ENCODE peak calls at places on chromosomes 11 and 22, in six cellular contexts. H is H1, O is HCT116, S is K562, L is GM12878, E is HepG2. C is an unnamed sample.

GRCh38 chr11:86955674-86956522 is 703 bp upstream of the FZD4 start:
- DNase-seq in E (peak; percentile 88), H (peak; percentile 88), L (peak; percentile 5), S (peak; percentile 89), O (peak; percentile 34), C (peak; percentile 49)

GRCh38 chr11:10418950-10419310 is 36.1 kb upstream of the AMPD3 start:
- DNase-seq in E (no peak), S (no peak), L (no peak), O (no peak), H (no peak), C (no peak)

GRCh38 chr11:109864834-109865557 is 228.2 kb upstream of the ZC3H12C start:
- DNase-seq in L (no peak), E (no peak), H (no peak), O (no peak), S (no peak), C (no peak)

GRCh38 chr22:44648085-44648820 is 53.8 kb upstream of the PRR5 start:
- DNase-seq in L (no peak), H (no peak), O (no peak), E (no peak), S (no peak), C (no peak)

GRCh38 chr11:64842851-64843841 is 1.3 kb downstream of the CDC42BPG start:
- DNase-seq in E (peak; percentile 70), H (peak; percentile 58), S (peak; percentile 60), L (no peak), O (no peak), C (no peak)

GRCh38 chr11:60265373-60266214 is 14.9 kb upstream of the MS4A4A start:
- DNase-seq in H (no peak), E (peak; percentile 8), S (peak; percentile 52), O (peak; percentile 36), L (peak; percentile 44), C (peak; percentile 22)

GRCh38 chr11:70247710-70248072 is 22.8 kb upstream of the PPFIA1 start:
- DNase-seq in O (no peak), S (no peak), H (no peak), E (no peak), L (no peak), C (no peak)

GRCh38 chr22:48949375-48950149 is 878.1 kb downstream of the BRD1 start:
- DNase-seq in O (no peak), L (no peak), E (no peak), H (peak; percentile 29), S (no peak), C (no peak)

GRCh38 chr11:67389477-67389876 is 2.3 kb upstream of the RAD9A start:
- DNase-seq in L (no peak), E (peak; percentile 64), S (peak; percentile 57), O (no peak), H (peak; percentile 92), C (peak; percentile 65)

GRCh38 chr11:72975778-72976520 is 161.7 kb downstream of the ATG16L2 start:
- DNase-seq in L (no peak), S (no peak), O (no peak), E (peak; percentile 9), H (no peak), C (no peak)

GRCh38 chr11:30197869-30198268 is 32.9 kb upstream of the FSHB start:
- DNase-seq in S (no peak), H (no peak), O (no peak), L (no peak), E (no peak), C (no peak)

GRCh38 chr11:7892751-7893356 is 38.2 kb downstream of the OR10A6 start:
- DNase-seq in O (peak; percentile 22), H (no peak), S (peak; percentile 11), L (no peak), E (peak; percentile 36), C (no peak)

GRCh38 chr11:122045181-122045586 is 70.8 kb downstream of the BLID start:
- DNase-seq in L (no peak), E (no peak), S (no peak), H (no peak), O (no peak), C (no peak)

GRCh38 chr11:134223066-134223465 is 701 bp downstream of the NCAPD3 start:
- DNase-seq in E (no peak), H (no peak), L (no peak), S (no peak), O (no peak), C (no peak)

GRCh38 chr11:65298131-65298535 is 16.5 kb upstream of the CDC42EP2 start:
- DNase-seq in E (no peak), S (no peak), O (no peak), H (no peak), L (no peak), C (no peak)

GRCh38 chr22:48051796-48052620 is 1289.6 kb downstream of the TBC1D22A start:
- DNase-seq in O (no peak), S (no peak), H (no peak), E (no peak), L (no peak), C (no peak)

GRCh38 chr22:49404576-49405199 is 423.0 kb downstream of the BRD1 start:
- DNase-seq in L (no peak), O (no peak), E (no peak), H (no peak), S (no peak), C (no peak)

GRCh38 chr11:76293189-76293631 is 86.9 kb upstream of the WNT11 start:
- DNase-seq in E (no peak), O (no peak), S (no peak), H (no peak), L (peak; percentile 71), C (no peak)

GRCh38 chr11:128784059-128784804 is 82.9 kb downstream of the KCNJ1 start:
- DNase-seq in S (no peak), O (no peak), E (no peak), L (no peak), H (no peak), C (peak; percentile 90)

GRCh38 chr22:48268771-48269552 is 1506.5 kb downstream of the TBC1D22A start:
- DNase-seq in L (no peak), H (no peak), E (no peak), S (no peak), O (no peak), C (no peak)

GRCh38 chr11:2474059-2474901 is 29.5 kb downstream of the KCNQ1 start:
- DNase-seq in O (no peak), E (no peak), H (no peak), L (no peak), S (peak; percentile 2), C (no peak)

GRCh38 chr22:38967451-38968450 is 10.3 kb downstream of the APOBEC3A start:
- DNase-seq in O (no peak), E (no peak), S (no peak), H (no peak), L (no peak), C (no peak)

GRCh38 chr11:17703951-17704350 is 15.4 kb upstream of the MYOD1 start:
- DNase-seq in O (peak; percentile 69), S (peak; percentile 61), E (no peak), H (no peak), L (peak; percentile 5), C (no peak)

GRCh38 chr11:75200051-75200450 is 40.5 kb upstream of the TPBGL start:
- DNase-seq in L (no peak), E (no peak), H (no peak), O (no peak), S (no peak), C (no peak)

GRCh38 chr11:33668468-33668825 is 32.2 kb downstream of the C11orf91 start:
- DNase-seq in L (no peak), H (no peak), E (no peak), O (no peak), S (no peak), C (no peak)
- TF ChIP-seq YY1 in L (no peak), H (no peak), E (no peak), O (no peak), S (no peak), C (no peak)

GRCh38 chr11:45993438-45994064 is 71.1 kb downstream of the LARGE2 start:
- DNase-seq in E (no peak), O (no peak), L (no peak), S (peak; percentile 48), H (no peak), C (no peak)

GRCh38 chr11:45988922-45989321 is 66.5 kb downstream of the LARGE2 start:
- DNase-seq in L (no peak), O (no peak), S (no peak), H (no peak), E (no peak), C (no peak)

GRCh38 chr11:45997599-45997998 is 75.1 kb downstream of the LARGE2 start:
- DNase-seq in E (no peak), O (no peak), S (peak; percentile 50), H (no peak), L (no peak), C (no peak)

GRCh38 chr11:45995342-45995734 is 72.9 kb downstream of the LARGE2 start:
- DNase-seq in O (no peak), E (no peak), L (no peak), S (peak; percentile 79), H (no peak), C (no peak)

DNA sequence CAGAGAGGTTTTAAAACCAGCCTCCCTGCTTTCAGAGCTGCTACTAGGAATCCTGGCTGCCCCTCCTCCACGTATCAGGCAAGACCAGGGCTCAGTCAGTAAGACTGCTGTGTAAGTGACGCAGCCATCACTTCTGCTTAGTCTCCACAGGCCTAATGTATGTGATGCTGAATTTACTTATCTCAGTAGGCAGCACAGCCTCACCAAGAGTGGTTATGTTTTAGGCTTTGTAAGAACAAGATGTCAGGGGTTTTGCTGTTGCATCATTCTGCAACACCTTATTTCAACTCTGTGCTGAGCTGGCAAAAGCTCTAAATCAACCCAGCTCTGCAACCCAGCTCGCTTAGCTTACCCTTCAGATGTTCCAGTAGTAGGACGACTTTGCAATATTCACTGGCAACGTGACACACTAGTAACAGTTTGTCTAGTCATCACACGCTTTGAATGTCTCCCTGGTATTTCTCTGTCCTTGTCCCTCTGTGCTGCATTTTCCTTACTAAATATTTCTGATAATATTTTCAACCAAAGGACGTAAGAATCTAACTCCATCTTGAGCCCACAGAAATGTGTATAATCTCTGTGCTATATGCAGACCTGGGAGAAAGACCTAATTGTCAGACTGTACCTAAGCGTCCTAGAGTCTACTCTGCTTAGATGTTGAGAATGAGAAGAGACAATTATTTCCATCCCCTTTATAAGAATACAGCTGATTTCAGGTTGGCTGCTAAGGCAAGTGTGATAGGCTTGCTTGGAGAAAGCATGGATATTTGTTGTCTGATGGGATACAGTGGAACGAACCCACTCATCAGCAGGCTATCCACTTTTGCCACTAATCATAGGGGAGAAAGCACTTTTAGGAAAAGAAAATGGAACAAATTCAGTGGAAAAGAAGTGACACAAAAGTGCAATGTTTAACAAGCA is 72.2 kb downstream of the LARGE2 start:
- DNase-seq in E (no peak), H (no peak), S (peak; percentile 78), L (no peak), O (no peak), C (peak; percentile 76)
- TF ChIP-seq ZNF274 in E (no peak), H (no peak), S (no peak), L (no peak), O (no peak), C (no peak)

GRCh38 chr11:118529584-118530175 is 1.3 kb upstream of the TMEM25 start:
- DNase-seq in H (peak; percentile 51), O (no peak), L (no peak), E (no peak), S (no peak), C (no peak)
- H3K9ac ChIP-seq in H (no peak overlapping the region), O (peak overlapping the region; percentile 65), L (no peak overlapping the region), E (peak overlapping the region; percentile 79), S (peak overlapping the region; percentile 69), C (no peak overlapping the region)

DNA sequence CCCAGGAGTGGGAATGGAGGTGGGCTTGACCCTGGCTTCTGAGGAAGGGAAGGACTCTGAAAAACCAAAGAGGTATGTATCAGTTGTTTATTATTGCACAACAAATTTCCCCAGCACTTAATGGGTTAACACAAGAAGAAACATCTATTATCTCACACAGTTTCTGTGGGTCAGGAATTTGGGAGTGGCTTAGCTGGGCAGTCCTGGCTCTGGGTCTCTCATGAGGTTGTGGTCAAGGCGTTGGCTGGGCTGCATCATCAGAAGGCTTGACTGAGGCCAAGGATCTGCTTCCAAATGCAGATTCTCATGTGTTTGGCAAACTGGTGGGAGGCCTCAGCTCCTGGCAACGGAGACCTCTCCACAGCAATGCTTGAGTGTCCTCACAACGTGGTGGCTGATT is 17.5 kb upstream of the SMIM38 start:
- DNase-seq in S (no peak), O (peak; percentile 54), L (no peak), E (no peak), H (peak; percentile 36), C (no peak)
- TF ChIP-seq YY1 in S (no peak), O (no peak), L (no peak), E (no peak), H (no peak), C (no peak)

C was measured in NT2/D1.